ENCODE peak calls at places on chromosome 3, in four cellular contexts. D is activated T-cell treated with anti-CD3 and anti-CD28 coated beads for 4 hours, L is KBM-7, Y is RCC 7860. Z is an unnamed sample.

GRCh38 chr3:115692887-115693524 is 69.7 kb downstream of the GAP43 start:
- DNase-seq in D (peak), L (peak), Y (peak), Z (no peak)

GRCh38 chr3:148243609-148244008 is 454.1 kb upstream of the AGTR1 start:
- DNase-seq in D (no peak), L (no peak), Y (no peak), Z (no peak)

GRCh38 chr3:132916096-132916495 is 122.1 kb upstream of the TMEM108 start:
- DNase-seq in D (no peak), L (no peak), Y (no peak), Z (no peak)

GRCh38 chr3:117786339-117786738 is 1076.8 kb downstream of the TUSC7 start:
- DNase-seq in D (no peak), L (no peak), Y (no peak), Z (no peak)

GRCh38 chr3:138939563-138940241 is 7.2 kb downstream of the FOXL2 start:
- DNase-seq in D (no peak), L (no peak), Y (no peak), Z (no peak)

GRCh38 chr3:48403533-48404439 is 26.1 kb downstream of the PLXNB1 start:
- DNase-seq in D (no peak), L (no peak), Y (no peak), Z (no peak)

GRCh38 chr3:184757010-184757651 is 45.3 kb upstream of the MAGEF1 start:
- DNase-seq in D (no peak), L (peak), Y (no peak), Z (no peak)

GRCh38 chr3:101888653-101889052 is 39.3 kb downstream of the NFKBIZ start:
- DNase-seq in D (no peak), L (no peak), Y (no peak), Z (no peak)

GRCh38 chr3:145915787-145916186 is 245.2 kb downstream of the PLOD2 start:
- DNase-seq in D (no peak), L (no peak), Y (no peak), Z (no peak)